ENCODE peak calls at places on chromosomes 6 and 20, in eight cellular contexts. E, Q, I, S, W, Z, R and P are unnamed samples.
A peak's percentile ranks its signal among the peaks of the same experiment; 100 is the strongest.

GRCh38 chr6:157110620-157111019 is 212.7 kb downstream of the TMEM242 start:
- DNase-seq in E (no peak), Q (no peak), I (peak; percentile 46), S (no peak), W (no peak), Z (no peak), R (no peak), P (no peak)

GRCh38 chr6:21965029-21965428 is 331.8 kb downstream of the PRL start:
- DNase-seq in E (no peak), Q (no peak), I (no peak), S (no peak), W (no peak), Z (no peak), R (no peak), P (no peak)

GRCh38 chr20:33680681-33681080 is 5.5 kb downstream of the E2F1 start:
- DNase-seq in E (no peak), Q (no peak), I (peak; percentile 78), S (no peak), W (no peak), Z (no peak), R (no peak), P (no peak)

GRCh38 chr20:54044156-54044555 is 26.2 kb downstream of the BCAS1 start:
- DNase-seq in E (no peak), Q (peak; percentile 16), I (peak; percentile 87), S (peak; percentile 62), W (no peak), Z (no peak), R (no peak), P (no peak)

GRCh38 chr6:106250997-106251396 is 74.6 kb downstream of the ATG5 start:
- DNase-seq in E (no peak), Q (no peak), I (no peak), S (no peak), W (no peak), Z (no peak), R (no peak), P (no peak)

GRCh38 chr20:62591591-62591990 is 50.7 kb upstream of the SLCO4A1 start:
- DNase-seq in E (no peak), Q (no peak), I (no peak), S (no peak), W (no peak), Z (no peak), R (no peak), P (no peak)

GRCh38 chr20:61847420-61847748 is 218.3 kb downstream of the TAF4 start:
- DNase-seq in E (no peak), Q (no peak), I (no peak), S (no peak), W (no peak), Z (no peak), R (no peak), P (no peak)

GRCh38 chr20:40770564-40771307 is 81.7 kb upstream of the MAFB start:
- DNase-seq in E (no peak), Q (no peak), I (no peak), S (no peak), W (no peak), Z (peak; percentile 11), R (no peak), P (no peak)

GRCh38 chr6:4822476-4822875 is 46.3 kb downstream of the CDYL start:
- DNase-seq in E (no peak), Q (no peak), I (no peak), S (no peak), W (no peak), Z (no peak), R (no peak), P (no peak)

DNA sequence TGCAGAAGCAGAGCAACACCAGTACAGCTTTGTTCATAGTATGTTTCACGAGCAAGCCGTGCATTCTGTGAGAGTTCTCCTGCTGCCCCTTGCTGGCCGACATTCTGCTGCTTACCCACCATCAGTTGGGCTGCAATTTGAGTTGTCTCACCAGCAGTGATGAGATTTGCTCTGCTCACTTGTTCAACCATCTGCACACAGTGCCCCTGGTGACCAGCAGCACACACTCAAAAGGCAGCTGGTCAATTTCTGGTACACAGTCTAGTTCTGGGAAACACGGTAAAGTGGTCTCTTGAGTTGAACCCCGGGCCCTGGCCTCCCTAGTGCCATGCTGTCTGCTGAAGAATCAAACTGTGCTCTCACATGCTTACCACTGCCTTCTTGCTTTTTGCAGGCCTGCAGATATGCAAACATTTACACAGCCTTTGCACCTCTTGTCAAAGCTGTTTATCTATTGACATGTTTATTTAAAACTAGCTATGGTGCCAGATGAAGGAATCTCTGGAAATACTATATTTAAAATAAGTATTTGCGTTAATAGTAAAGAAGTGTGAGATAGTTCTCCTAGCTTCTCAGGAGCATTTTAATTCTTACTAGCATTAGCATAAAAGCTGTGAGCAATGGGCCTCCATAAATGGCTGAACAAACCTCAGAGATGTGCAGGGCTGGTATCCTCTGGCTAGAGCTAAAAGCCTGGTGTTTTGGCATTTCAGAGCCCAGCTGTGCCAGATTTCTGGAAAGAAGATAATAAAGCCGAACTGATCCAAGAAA is 234.3 kb downstream of the ARHGAP18 start:
- DNase-seq in E (no peak), Q (no peak), I (peak; percentile 10), S (no peak), W (peak; percentile 28), Z (no peak), R (no peak), P (no peak)
- TF ChIP-seq CTCF in E (no peak), Q (no peak), I (no peak), S (no peak), W (no peak), Z (no peak), R (no peak), P (no peak)

GRCh38 chr6:119083007-119083406 is 4.5 kb upstream of the FAM184A start:
- DNase-seq in E (no peak), Q (no peak), I (no peak), S (no peak), W (no peak), Z (no peak), R (no peak), P (no peak)
- TF ChIP-seq CTCF in E (no peak), Q (no peak), I (no peak), S (no peak), W (no peak), Z (no peak), R (no peak), P (no peak)

DNA sequence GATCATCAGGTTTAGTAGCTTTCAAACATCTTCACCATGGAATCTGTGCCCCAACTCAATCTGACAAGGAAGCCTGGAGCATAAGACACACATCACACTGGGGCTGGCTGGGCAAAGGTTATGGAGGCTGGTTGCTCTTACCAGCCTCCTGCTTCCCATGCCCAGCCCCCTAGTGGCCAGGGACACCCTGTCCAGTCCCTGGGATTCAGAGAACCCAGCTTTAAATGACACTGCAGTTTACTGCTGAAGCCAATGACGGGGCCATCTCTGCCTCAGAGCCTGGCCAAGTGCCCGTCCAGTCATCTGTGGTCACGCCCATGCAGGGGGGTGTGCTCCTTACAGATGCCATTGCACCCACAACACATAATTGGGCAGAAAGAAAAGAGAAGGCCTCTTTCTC is 272.9 kb downstream of the SMOC2 start:
- DNase-seq in E (peak; percentile 7), Q (peak; percentile 48), I (no peak), S (no peak), W (no peak), Z (no peak), R (no peak), P (no peak)
- TF ChIP-seq CTCF in E (peak; percentile 58), Q (peak; percentile 41), I (no peak), S (no peak), W (peak; percentile 58), Z (no peak), R (no peak), P (no peak)

GRCh38 chr6:42996513-42996912 is 12.1 kb downstream of the PPP2R5D start:
- DNase-seq in E (no peak), Q (no peak), I (no peak), S (no peak), W (no peak), Z (no peak), R (no peak), P (no peak)
- TF ChIP-seq CTCF in E (no peak), Q (peak; percentile 32), I (no peak), S (peak; percentile 9), W (no peak), Z (no peak), R (peak; percentile 9), P (no peak)

GRCh38 chr6:51844391-51844735 is 243.1 kb downstream of the PKHD1 start:
- DNase-seq in E (no peak), Q (peak; percentile 76), I (no peak), S (no peak), W (no peak), Z (no peak), R (no peak), P (no peak)
- TF ChIP-seq CTCF in E (peak; percentile 61), Q (peak; percentile 62), I (no peak), S (peak; percentile 31), W (peak; percentile 61), Z (no peak), R (no peak), P (no peak)

GRCh38 chr6:137443901-137444300 is 50.3 kb downstream of the OLIG3 start:
- DNase-seq in E (no peak), Q (no peak), I (no peak), S (no peak), W (peak; percentile 36), Z (no peak), R (no peak), P (no peak)
- TF ChIP-seq CTCF in E (no peak), Q (no peak), I (peak; percentile 11), S (no peak), W (peak; percentile 38), Z (no peak), R (no peak), P (no peak)